ENCODE peak calls at places on chromosomes 6 and 20, in ten cellular contexts. Y is activated B cell treated with CpG ODN at 0.5 μM for 24 hours; K is cardiac septum; S is progenitor cell of endocrine pancreas; O is activated CD8-positive, alpha-beta T cell treated with anti-CD3 and anti-CD28 coated beads for 36 hours; L is fibroblast of mammary gland; N is NCI-H748 treated with DMSO at 0.1 percent for 48 hours; D is stimulated activated CD8-positive, alpha-beta memory T cell treated with anti-CD3 and anti-CD28 coated beads, Interleukin-15, amount 100 ng/mL, for 24 hours; A is A549; E is epithelial cell of proximal tubule. J is an unnamed sample.

GRCh38 chr6:165204807-165205545 is 104.4 kb downstream of the C6orf118 start:
- DNase-seq in Y (no peak), K (no peak), S (no peak), O (no peak), L (no peak), N (no peak), D (no peak), A (no peak), E (no peak), J (no peak)

GRCh38 chr6:15501806-15502450 is 160.9 kb downstream of the DTNBP1 start:
- DNase-seq in Y (no peak), K (peak), S (no peak), O (no peak), L (peak), N (no peak), D (no peak), A (no peak), E (no peak), J (no peak)

GRCh38 chr20:34824026-34824860 is 1.2 kb downstream of the NCOA6 start:
- DNase-seq in Y (peak), K (peak), S (peak), O (peak), L (peak), N (peak), D (peak), A (peak), E (peak), J (peak)

GRCh38 chr20:49567421-49568256 is at the start of gene PTGIS:
- DNase-seq in Y (no peak), K (peak), S (peak), O (no peak), L (no peak), N (no peak), D (no peak), A (no peak), E (no peak), J (peak)

GRCh38 chr6:149919834-149920225 is 3.1 kb downstream of the RAET1G start:
- DNase-seq in Y (no peak), K (peak), S (no peak), O (no peak), L (no peak), N (no peak), D (no peak), A (no peak), E (no peak), J (no peak)

GRCh38 chr6:155275808-155276480 is 12.1 kb downstream of the CLDN20 start:
- DNase-seq in Y (no peak), K (no peak), S (no peak), O (no peak), L (no peak), N (no peak), D (no peak), A (no peak), E (no peak), J (no peak)

GRCh38 chr6:75143186-75143585 is 62.7 kb downstream of the COL12A1 start:
- DNase-seq in Y (no peak), K (no peak), S (no peak), O (no peak), L (peak), N (no peak), D (no peak), A (no peak), E (no peak), J (no peak)

GRCh38 chr6:33172307-33173227 is 19.7 kb downstream of the COL11A2 start:
- DNase-seq in Y (no peak), K (peak), S (no peak), O (no peak), L (peak), N (no peak), D (no peak), A (peak), E (no peak), J (no peak)

GRCh38 chr6:45474376-45474775 is 96.6 kb upstream of the SUPT3H start:
- DNase-seq in Y (no peak), K (no peak), S (no peak), O (no peak), L (no peak), N (no peak), D (no peak), A (no peak), E (no peak), J (no peak)